ENCODE peak calls at places on chromosomes 1 and 21, in four cellular contexts. R is RWPE2, H is Peyer's patch, I is ascending aorta. X is an unnamed sample.

GRCh38 chr1:150151291-150152181 is 1.8 kb downstream of the PLEKHO1 start:
- DNase-seq in R (no peak), H (peak; percentile 55), I (no peak), X (no peak)

GRCh38 chr21:45993210-45994085 is 11.9 kb downstream of the COL6A1 start:
- DNase-seq in R (peak; percentile 51), H (peak; percentile 39), I (no peak), X (no peak)

GRCh38 chr1:160340866-160341265 is 2.2 kb downstream of the COPA start:
- DNase-seq in R (no peak), H (no peak), I (no peak), X (no peak)

GRCh38 chr1:97138515-97139032 is 417.0 kb downstream of the PTBP2 start:
- DNase-seq in R (no peak), H (no peak), I (no peak), X (peak; percentile 8)

GRCh38 chr1:206739411-206740076 is 31.0 kb upstream of the IL19 start:
- DNase-seq in R (no peak), H (no peak), I (no peak), X (no peak)

GRCh38 chr1:20742671-20743070 is 10.2 kb upstream of the SH2D5 start:
- DNase-seq in R (no peak), H (no peak), I (no peak), X (no peak)

GRCh38 chr1:26225033-26225831 is 8.8 kb upstream of the CEP85 start:
- DNase-seq in R (no peak), H (peak; percentile 89), I (no peak), X (peak; percentile 89)

GRCh38 chr1:230120289-230120948 is 53.4 kb downstream of the GALNT2 start:
- DNase-seq in R (no peak), H (no peak), I (no peak), X (no peak)

GRCh38 chr21:35637431-35637830 is 422.9 kb downstream of the SETD4 start:
- DNase-seq in R (no peak), H (no peak), I (no peak), X (peak; percentile 56)

GRCh38 chr1:66333463-66334232 is 200.3 kb upstream of the SGIP1 start:
- DNase-seq in R (no peak), H (peak; percentile 46), I (no peak), X (peak; percentile 67)

GRCh38 chr1:42978317-42979036 is 19.8 kb upstream of the SLC2A1 start:
- DNase-seq in R (no peak), H (no peak), I (no peak), X (no peak)

GRCh38 chr1:8495928-8496401 is 178.1 kb downstream of the SLC45A1 start:
- DNase-seq in R (no peak), H (no peak), I (no peak), X (no peak)

GRCh38 chr1:48947761-48948537 is 171.3 kb upstream of the BEND5 start:
- DNase-seq in R (no peak), H (no peak), I (no peak), X (no peak)

GRCh38 chr21:44742418-44743153 is 31.2 kb upstream of the TSPEAR start:
- DNase-seq in R (no peak), H (no peak), I (no peak), X (no peak)

GRCh38 chr1:32786856-32787255 is 30.3 kb downstream of the YARS1 start:
- DNase-seq in R (no peak), H (no peak), I (no peak), X (peak; percentile 39)

GRCh38 chr1:12549106-12549459 is 68.9 kb downstream of the DHRS3 start:
- DNase-seq in R (peak; percentile 57), H (peak; percentile 68), I (no peak), X (no peak)

GRCh38 chr1:205052689-205053088 is 9.7 kb downstream of the CNTN2 start:
- DNase-seq in R (no peak), H (no peak), I (no peak), X (no peak)

GRCh38 chr1:228048659-228049333 is 33.7 kb upstream of the ARF1 start:
- DNase-seq in R (no peak), H (peak; percentile 20), I (no peak), X (no peak)

GRCh38 chr1:24141311-24141997 is 1.5 kb downstream of the IL22RA1 start:
- DNase-seq in R (peak; percentile 12), H (no peak), I (no peak), X (no peak)

GRCh38 chr1:21251773-21252471 is 38.3 kb downstream of the ECE1 start:
- DNase-seq in R (no peak), H (no peak), I (peak; percentile 77), X (no peak)

GRCh38 chr1:223639333-223639749 is 26.2 kb downstream of the CAPN8 start:
- DNase-seq in R (no peak), H (no peak), I (no peak), X (no peak)

GRCh38 chr1:24384251-24385090 is 29.1 kb downstream of the STPG1 start:
- DNase-seq in R (no peak), H (no peak), I (no peak), X (peak; percentile 37)

GRCh38 chr1:9257851-9258250 is 23.3 kb downstream of the H6PD start:
- DNase-seq in R (no peak), H (no peak), I (no peak), X (no peak)

GRCh38 chr1:228270032-228270431 is 62.2 kb downstream of the OBSCN start:
- DNase-seq in R (no peak), H (no peak), I (no peak), X (peak; percentile 73)

GRCh38 chr1:102190429-102190828 is 193.7 kb upstream of the OLFM3 start:
- DNase-seq in R (no peak), H (no peak), I (no peak), X (no peak)

GRCh38 chr1:185244015-185244747 is 72.9 kb downstream of the IVNS1ABP start:
- DNase-seq in R (no peak), H (no peak), I (no peak), X (peak; percentile 54)

GRCh38 chr1:209657140-209657879 is 5.1 kb upstream of the LAMB3 start:
- DNase-seq in R (peak; percentile 73), H (no peak), I (no peak), X (no peak)

GRCh38 chr1:173580081-173580480 is 22.8 kb downstream of the SLC9C2 start:
- DNase-seq in R (no peak), H (no peak), I (no peak), X (no peak)

GRCh38 chr1:239951518-239952130 is 140.1 kb upstream of the FMN2 start:
- DNase-seq in R (no peak), H (no peak), I (no peak), X (peak; percentile 71)

GRCh38 chr1:1511533-1512285 is at the start of gene ATAD3A:
- DNase-seq in R (peak; percentile 98), H (peak; percentile 99), I (peak; percentile 89), X (peak; percentile 98)

GRCh38 chr1:25033828-25034451 is 103.9 kb upstream of the RUNX3 start:
- DNase-seq in R (no peak), H (no peak), I (no peak), X (no peak)

GRCh38 chr1:3481836-3482589 is 27.5 kb downstream of the ARHGEF16 start:
- DNase-seq in R (no peak), H (peak; percentile 75), I (no peak), X (no peak)

GRCh38 chr1:166843322-166843721 is 4.0 kb downstream of the POGK start:
- DNase-seq in R (no peak), H (no peak), I (no peak), X (no peak)
- H3K4me1 ChIP-seq in R (no peaks in the 10 kb centered on the region), H (peaks cover 9% of the 10 kb centered on the region), I (peaks cover 18% of the 10 kb centered on the region), X (peaks cover 43% of the 10 kb centered on the region)

GRCh38 chr1:212293579-212293978 is 8.4 kb downstream of the PPP2R5A start:
- DNase-seq in R (no peak), H (no peak), I (no peak), X (peak; percentile 35)

GRCh38 chr1:212289262-212290077 is 4.3 kb downstream of the PPP2R5A start:
- DNase-seq in R (no peak), H (no peak), I (no peak), X (no peak)

GRCh38 chr1:212292250-212292924 is 7.2 kb downstream of the PPP2R5A start:
- DNase-seq in R (no peak), H (no peak), I (no peak), X (no peak)

GRCh38 chr1:212290608-212291007 is 5.4 kb downstream of the PPP2R5A start:
- DNase-seq in R (no peak), H (no peak), I (no peak), X (no peak)

DNA sequence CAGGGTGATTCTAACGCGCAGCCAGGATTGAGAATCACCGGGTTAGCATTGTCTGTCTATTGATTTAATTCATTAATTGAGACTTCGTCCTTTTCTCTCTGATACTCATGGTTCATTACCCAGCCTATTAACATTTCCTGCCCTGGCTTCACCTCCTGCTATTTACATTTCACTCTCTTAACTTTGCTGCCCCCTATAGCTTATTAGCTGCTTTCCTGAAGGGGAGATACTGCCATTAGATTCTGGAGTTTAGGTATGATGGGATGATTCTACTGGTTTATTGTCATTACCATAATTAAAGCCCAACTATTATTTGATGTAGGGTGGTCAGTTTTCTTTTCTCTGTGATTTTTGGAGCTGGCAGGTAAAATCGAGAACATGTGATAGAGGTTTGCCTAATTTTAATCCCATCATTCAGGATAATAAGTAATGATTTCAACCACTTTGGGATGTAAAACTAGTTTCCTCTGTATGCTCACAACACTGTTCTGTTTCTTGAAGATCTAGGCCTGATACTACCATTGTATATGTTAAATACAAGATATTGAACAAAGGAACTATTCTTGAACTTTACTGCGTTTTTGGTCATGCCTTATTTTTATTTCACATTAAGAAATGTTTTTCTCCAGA is 6.4 kb downstream of the PPP2R5A start:
- DNase-seq in R (no peak), H (no peak), I (no peak), X (peak; percentile 67)
- H3K4me1 ChIP-seq in R (peaks cover 25% of the 10 kb centered on the region), H (peaks cover 12% of the 10 kb centered on the region), I (peaks cover 7% of the 10 kb centered on the region), X (peaks cover 33% of the 10 kb centered on the region)

GRCh38 chr1:27609618-27610240 is 5.8 kb upstream of the AHDC1 start:
- DNase-seq in R (no peak), H (no peak), I (no peak), X (no peak)
- H3K4me1 ChIP-seq in R (peaks cover 3% of the 10 kb centered on the region), H (peaks cover 12% of the 10 kb centered on the region), I (no peaks in the 10 kb centered on the region), X (peaks cover 12% of the 10 kb centered on the region)

GRCh38 chr1:183101081-183101480 is 77.9 kb downstream of the LAMC1 start:
- DNase-seq in R (no peak), H (no peak), I (no peak), X (no peak)
- H3K4me1 ChIP-seq in R (peaks cover 21% of the 10 kb centered on the region), H (no peaks in the 10 kb centered on the region), I (peaks cover 3% of the 10 kb centered on the region), X (peaks cover 12% of the 10 kb centered on the region)

DNA sequence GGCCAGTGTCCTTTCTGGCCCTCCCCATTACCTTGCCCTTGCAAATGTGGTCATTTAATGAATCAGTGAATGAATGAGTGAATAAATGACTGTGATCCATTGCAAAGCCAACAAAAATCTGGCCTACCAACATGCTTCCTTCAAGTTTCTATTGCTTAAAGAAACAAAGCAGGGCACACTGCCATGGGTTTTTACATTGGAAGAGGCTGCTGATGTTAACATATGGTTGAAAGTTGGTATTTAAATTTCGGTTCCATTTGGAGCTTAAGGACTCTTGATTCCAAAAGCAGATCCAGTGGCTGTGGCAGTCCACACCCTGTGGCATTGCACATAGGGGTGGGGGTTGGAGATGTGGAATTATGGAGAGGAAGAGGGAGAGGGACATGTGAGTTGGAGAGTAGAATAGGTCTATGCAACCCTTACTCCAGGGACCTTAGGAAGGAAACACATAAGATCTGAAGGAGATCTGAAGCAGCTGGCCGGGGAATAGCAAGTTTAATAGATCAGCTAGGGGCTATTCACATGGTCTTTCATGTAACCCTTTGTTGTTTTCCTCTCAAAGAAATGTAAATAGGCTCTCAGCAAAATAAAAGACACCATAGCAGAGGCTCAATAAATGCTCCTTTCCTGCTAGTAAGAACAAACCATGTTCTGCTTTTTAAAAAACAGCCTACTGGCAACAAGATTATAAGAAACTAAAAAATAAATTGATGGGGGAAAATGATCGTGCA is 7.2 kb downstream of the ABCA4 start:
- DNase-seq in R (no peak), H (no peak), I (no peak), X (no peak)
- H3K4me1 ChIP-seq in R (no peaks in the 10 kb centered on the region), H (no peaks in the 10 kb centered on the region), I (no peaks in the 10 kb centered on the region), X (no peaks in the 10 kb centered on the region)

GRCh38 chr1:174966000-174966572 is 33.7 kb upstream of the CACYBP start:
- DNase-seq in R (no peak), H (no peak), I (no peak), X (no peak)
- H3K4me1 ChIP-seq in R (peaks cover 11% of the 10 kb centered on the region), H (no peaks in the 10 kb centered on the region), I (peaks cover 3% of the 10 kb centered on the region), X (no peaks in the 10 kb centered on the region)

GRCh38 chr21:38908537-38908936 is 102.8 kb downstream of the ETS2 start:
- DNase-seq in R (no peak), H (no peak), I (no peak), X (no peak)
- H3K4me1 ChIP-seq in R (peaks cover 59% of the 10 kb centered on the region), H (no peaks in the 10 kb centered on the region), I (peaks cover 13% of the 10 kb centered on the region), X (peaks cover 7% of the 10 kb centered on the region)

X was measured in cardiac muscle cell.